ENCODE peak calls at places on chromosomes 16 and 17, in eight cellular contexts. One of them, this sample, is unnamed.

GRCh38 chr17:74430706-74431567 is 951 bp upstream of the GPRC5C start:
- DNase-seq in psoas muscle: peak
- DNase-seq in ovary: peak
- DNase-seq in mesothelial cell of epicardium: peak
- DNase-seq in cardiac fibroblast: peak
- DNase-seq in tibial artery: peak
- DNase-seq in fibroblast of the aortic adventitia: peak
- DNase-seq in lower lobe of right lung: peak
- DNase-seq in this sample: peak

GRCh38 chr16:19410435-19411153 is 7.1 kb upstream of the TMC5 start:
- DNase-seq in fibroblast of the aortic adventitia: no peak
- DNase-seq in mesothelial cell of epicardium: peak
- DNase-seq in tibial artery: no peak
- DNase-seq in lower lobe of right lung: peak
- DNase-seq in ovary: no peak
- DNase-seq in psoas muscle: no peak
- DNase-seq in cardiac fibroblast: no peak
- DNase-seq in this sample: peak

GRCh38 chr17:79664925-79665738 is 54.3 kb upstream of the RBFOX3 start:
- DNase-seq in psoas muscle: peak
- DNase-seq in cardiac fibroblast: peak
- DNase-seq in mesothelial cell of epicardium: peak
- DNase-seq in lower lobe of right lung: peak
- DNase-seq in fibroblast of the aortic adventitia: peak
- DNase-seq in tibial artery: peak
- DNase-seq in ovary: peak
- DNase-seq in this sample: no peak

GRCh38 chr17:82077617-82078358 is 12.2 kb upstream of the DUS1L start:
- DNase-seq in fibroblast of the aortic adventitia: no peak
- DNase-seq in lower lobe of right lung: no peak
- DNase-seq in mesothelial cell of epicardium: no peak
- DNase-seq in tibial artery: no peak
- DNase-seq in ovary: peak
- DNase-seq in psoas muscle: peak
- DNase-seq in cardiac fibroblast: no peak
- DNase-seq in this sample: no peak

GRCh38 chr16:27228621-27229501 is 25.5 kb downstream of the KDM8 start:
- DNase-seq in ovary: no peak
- DNase-seq in psoas muscle: peak
- DNase-seq in lower lobe of right lung: peak
- DNase-seq in fibroblast of the aortic adventitia: no peak
- DNase-seq in cardiac fibroblast: no peak
- DNase-seq in tibial artery: no peak
- DNase-seq in mesothelial cell of epicardium: no peak
- DNase-seq in this sample: peak

GRCh38 chr17:82449136-82449882 is 1.2 kb downstream of the CYBC1 start:
- DNase-seq in tibial artery: no peak
- DNase-seq in fibroblast of the aortic adventitia: no peak
- DNase-seq in ovary: no peak
- DNase-seq in cardiac fibroblast: no peak
- DNase-seq in mesothelial cell of epicardium: no peak
- DNase-seq in psoas muscle: no peak
- DNase-seq in lower lobe of right lung: no peak
- DNase-seq in this sample: peak

GRCh38 chr17:21365016-21365415 is 11.1 kb upstream of the KCNJ12 start:
- DNase-seq in psoas muscle: no peak
- DNase-seq in lower lobe of right lung: no peak
- DNase-seq in tibial artery: no peak
- DNase-seq in fibroblast of the aortic adventitia: no peak
- DNase-seq in cardiac fibroblast: no peak
- DNase-seq in mesothelial cell of epicardium: no peak
- DNase-seq in ovary: no peak
- DNase-seq in this sample: no peak

GRCh38 chr16:2148714-2149629 is 547 bp downstream of the RAB26 start:
- DNase-seq in mesothelial cell of epicardium: no peak
- DNase-seq in fibroblast of the aortic adventitia: no peak
- DNase-seq in lower lobe of right lung: no peak
- DNase-seq in ovary: no peak
- DNase-seq in tibial artery: no peak
- DNase-seq in psoas muscle: no peak
- DNase-seq in cardiac fibroblast: peak
- DNase-seq in this sample: no peak

GRCh38 chr17:47275245-47275984 is 21.8 kb downstream of the ITGB3 start:
- DNase-seq in ovary: peak
- DNase-seq in mesothelial cell of epicardium: peak
- DNase-seq in psoas muscle: peak
- DNase-seq in cardiac fibroblast: peak
- DNase-seq in fibroblast of the aortic adventitia: peak
- DNase-seq in lower lobe of right lung: peak
- DNase-seq in tibial artery: peak
- DNase-seq in this sample: no peak

GRCh38 chr16:15950869-15951268 is 1.5 kb downstream of the ABCC1 start:
- DNase-seq in fibroblast of the aortic adventitia: no peak
- DNase-seq in tibial artery: no peak
- DNase-seq in ovary: no peak
- DNase-seq in mesothelial cell of epicardium: no peak
- DNase-seq in lower lobe of right lung: no peak
- DNase-seq in cardiac fibroblast: no peak
- DNase-seq in psoas muscle: no peak
- DNase-seq in this sample: no peak

GRCh38 chr17:60065136-60065535 is 13.6 kb downstream of the HEATR6 start:
- DNase-seq in mesothelial cell of epicardium: no peak
- DNase-seq in lower lobe of right lung: no peak
- DNase-seq in ovary: no peak
- DNase-seq in fibroblast of the aortic adventitia: no peak
- DNase-seq in cardiac fibroblast: peak
- DNase-seq in tibial artery: no peak
- DNase-seq in psoas muscle: no peak
- DNase-seq in this sample: no peak

GRCh38 chr17:51921500-51921899 is 237.0 kb downstream of the CA10 start:
- DNase-seq in psoas muscle: no peak
- DNase-seq in cardiac fibroblast: no peak
- DNase-seq in fibroblast of the aortic adventitia: no peak
- DNase-seq in mesothelial cell of epicardium: no peak
- DNase-seq in lower lobe of right lung: no peak
- DNase-seq in tibial artery: no peak
- DNase-seq in ovary: no peak
- DNase-seq in this sample: no peak

GRCh38 chr16:65312071-65312470 is 190.2 kb upstream of the CDH11 start:
- DNase-seq in tibial artery: no peak
- DNase-seq in lower lobe of right lung: no peak
- DNase-seq in mesothelial cell of epicardium: no peak
- DNase-seq in ovary: no peak
- DNase-seq in cardiac fibroblast: peak
- DNase-seq in fibroblast of the aortic adventitia: peak
- DNase-seq in psoas muscle: no peak
- DNase-seq in this sample: no peak

GRCh38 chr17:6456914-6457687 is 12.8 kb downstream of the PIMREG start:
- DNase-seq in tibial artery: no peak
- DNase-seq in psoas muscle: peak
- DNase-seq in ovary: peak
- DNase-seq in mesothelial cell of epicardium: no peak
- DNase-seq in cardiac fibroblast: peak
- DNase-seq in fibroblast of the aortic adventitia: peak
- DNase-seq in lower lobe of right lung: peak
- DNase-seq in this sample: no peak

GRCh38 chr17:76747716-76748360 is 9.9 kb downstream of the MFSD11 start:
- DNase-seq in lower lobe of right lung: no peak
- DNase-seq in cardiac fibroblast: no peak
- DNase-seq in tibial artery: no peak
- DNase-seq in ovary: no peak
- DNase-seq in psoas muscle: no peak
- DNase-seq in mesothelial cell of epicardium: no peak
- DNase-seq in fibroblast of the aortic adventitia: no peak
- DNase-seq in this sample: no peak

GRCh38 chr16:30095166-30096078 is 591 bp downstream of the YPEL3 start:
- DNase-seq in fibroblast of the aortic adventitia: no peak
- DNase-seq in ovary: peak
- DNase-seq in mesothelial cell of epicardium: no peak
- DNase-seq in lower lobe of right lung: peak
- DNase-seq in psoas muscle: no peak
- DNase-seq in tibial artery: no peak
- DNase-seq in cardiac fibroblast: no peak
- DNase-seq in this sample: no peak

GRCh38 chr16:66182592-66182991 is 183.9 kb upstream of the CDH5 start:
- DNase-seq in tibial artery: no peak
- DNase-seq in lower lobe of right lung: no peak
- DNase-seq in ovary: no peak
- DNase-seq in mesothelial cell of epicardium: no peak
- DNase-seq in psoas muscle: no peak
- DNase-seq in fibroblast of the aortic adventitia: no peak
- DNase-seq in cardiac fibroblast: no peak
- DNase-seq in this sample: no peak

GRCh38 chr17:32277284-32277683 is 11.7 kb downstream of the RHBDL3 start:
- DNase-seq in ovary: no peak
- DNase-seq in lower lobe of right lung: no peak
- DNase-seq in cardiac fibroblast: peak
- DNase-seq in fibroblast of the aortic adventitia: peak
- DNase-seq in psoas muscle: no peak
- DNase-seq in mesothelial cell of epicardium: peak
- DNase-seq in tibial artery: no peak
- DNase-seq in this sample: no peak

GRCh38 chr17:4234406-4234805 is 29.4 kb downstream of the ANKFY1 start:
- DNase-seq in mesothelial cell of epicardium: no peak
- DNase-seq in ovary: no peak
- DNase-seq in fibroblast of the aortic adventitia: peak
- DNase-seq in cardiac fibroblast: no peak
- DNase-seq in tibial artery: no peak
- DNase-seq in lower lobe of right lung: no peak
- DNase-seq in psoas muscle: no peak
- DNase-seq in this sample: no peak

GRCh38 chr17:82683534-82683933 is 15.0 kb downstream of the RAB40B start:
- DNase-seq in lower lobe of right lung: no peak
- DNase-seq in tibial artery: no peak
- DNase-seq in cardiac fibroblast: no peak
- DNase-seq in psoas muscle: no peak
- DNase-seq in mesothelial cell of epicardium: no peak
- DNase-seq in fibroblast of the aortic adventitia: no peak
- DNase-seq in ovary: no peak
- DNase-seq in this sample: no peak

GRCh38 chr17:27519550-27519949 is 63.3 kb downstream of the KSR1 start:
- DNase-seq in tibial artery: no peak
- DNase-seq in lower lobe of right lung: no peak
- DNase-seq in fibroblast of the aortic adventitia: no peak
- DNase-seq in psoas muscle: no peak
- DNase-seq in cardiac fibroblast: no peak
- DNase-seq in mesothelial cell of epicardium: no peak
- DNase-seq in ovary: no peak
- DNase-seq in this sample: peak

GRCh38 chr17:62111562-62112180 is 46.6 kb upstream of the MED13 start:
- DNase-seq in tibial artery: no peak
- DNase-seq in cardiac fibroblast: no peak
- DNase-seq in psoas muscle: no peak
- DNase-seq in ovary: no peak
- DNase-seq in lower lobe of right lung: no peak
- DNase-seq in fibroblast of the aortic adventitia: no peak
- DNase-seq in mesothelial cell of epicardium: no peak
- DNase-seq in this sample: no peak

DNA sequence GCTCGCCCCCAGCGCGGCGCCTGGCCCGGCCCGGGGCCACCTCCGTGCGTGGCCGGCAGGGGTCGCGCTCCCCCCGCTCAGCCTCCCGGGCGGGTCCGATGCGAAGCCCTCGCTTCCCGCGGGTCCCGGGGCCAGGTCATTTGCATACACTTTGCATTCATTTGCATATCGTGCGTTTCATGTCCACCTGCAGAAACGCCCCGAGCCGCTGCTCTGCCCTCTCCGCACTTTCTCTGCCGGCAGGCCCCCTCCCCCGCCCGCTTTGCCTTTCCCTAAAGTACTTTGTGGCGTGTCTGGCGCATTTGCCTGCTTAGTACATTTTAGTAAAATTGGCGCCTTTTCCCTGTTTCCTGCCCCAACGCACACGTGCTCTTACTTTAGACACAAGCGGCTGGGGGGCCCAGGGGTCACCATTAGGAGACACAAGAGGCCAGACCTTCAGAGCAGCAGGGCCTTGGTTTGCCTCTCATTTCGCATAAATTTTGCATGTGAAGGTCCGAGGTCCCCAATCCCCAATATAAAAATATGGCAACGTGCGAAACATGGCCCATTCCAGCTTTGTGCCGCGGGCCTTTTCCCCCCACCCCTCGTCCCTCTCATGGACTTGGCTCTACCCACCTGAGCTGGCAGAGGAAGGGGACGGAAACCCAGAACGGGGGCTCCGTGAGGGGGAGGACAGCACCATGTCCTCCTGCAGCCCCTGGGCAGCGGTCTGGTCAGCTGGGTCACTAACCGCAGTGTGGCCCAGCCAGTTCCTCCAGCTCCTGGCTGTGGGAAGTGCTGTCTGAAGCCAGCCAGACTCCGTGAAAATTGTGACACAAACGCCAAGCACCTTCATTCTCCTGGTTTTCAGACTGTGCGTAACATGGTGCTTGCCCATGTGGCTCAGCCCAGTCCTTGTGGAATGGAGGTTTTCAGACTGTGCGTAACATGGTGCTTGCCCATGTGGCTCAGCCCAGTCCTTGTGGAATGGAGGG is 34.8 kb downstream of the CBFA2T3 start:
- DNase-seq in lower lobe of right lung: peak
- DNase-seq in psoas muscle: peak
- DNase-seq in mesothelial cell of epicardium: peak
- DNase-seq in ovary: no peak
- DNase-seq in tibial artery: no peak
- DNase-seq in fibroblast of the aortic adventitia: no peak
- DNase-seq in cardiac fibroblast: peak
- DNase-seq in this sample: peak
- TF ChIP-seq CTCF in lower lobe of right lung: peak
- TF ChIP-seq CTCF in psoas muscle: peak
- TF ChIP-seq CTCF in mesothelial cell of epicardium: peak
- TF ChIP-seq CTCF in ovary: peak
- TF ChIP-seq CTCF in tibial artery: peak
- TF ChIP-seq CTCF in fibroblast of the aortic adventitia: peak
- TF ChIP-seq CTCF in cardiac fibroblast: peak
- TF ChIP-seq CTCF in this sample: peak

GRCh38 chr16:68328860-68329370 is 18.1 kb downstream of the PRMT7 start:
- DNase-seq in tibial artery: no peak
- DNase-seq in mesothelial cell of epicardium: no peak
- DNase-seq in lower lobe of right lung: no peak
- DNase-seq in psoas muscle: no peak
- DNase-seq in fibroblast of the aortic adventitia: no peak
- DNase-seq in cardiac fibroblast: no peak
- DNase-seq in ovary: no peak
- DNase-seq in this sample: no peak
- TF ChIP-seq CTCF in tibial artery: peak
- TF ChIP-seq CTCF in mesothelial cell of epicardium: no peak
- TF ChIP-seq CTCF in lower lobe of right lung: no peak
- TF ChIP-seq CTCF in psoas muscle: no peak
- TF ChIP-seq CTCF in fibroblast of the aortic adventitia: no peak
- TF ChIP-seq CTCF in cardiac fibroblast: no peak
- TF ChIP-seq CTCF in ovary: no peak
- TF ChIP-seq CTCF in this sample: no peak

GRCh38 chr17:35804658-35805192 is 4.6 kb upstream of the TAF15 start:
- DNase-seq in psoas muscle: no peak
- DNase-seq in mesothelial cell of epicardium: no peak
- DNase-seq in ovary: no peak
- DNase-seq in fibroblast of the aortic adventitia: peak
- DNase-seq in tibial artery: no peak
- DNase-seq in lower lobe of right lung: no peak
- DNase-seq in cardiac fibroblast: peak
- DNase-seq in this sample: peak
- TF ChIP-seq CTCF in psoas muscle: peak
- TF ChIP-seq CTCF in mesothelial cell of epicardium: no peak
- TF ChIP-seq CTCF in ovary: no peak
- TF ChIP-seq CTCF in fibroblast of the aortic adventitia: peak
- TF ChIP-seq CTCF in tibial artery: peak
- TF ChIP-seq CTCF in lower lobe of right lung: peak
- TF ChIP-seq CTCF in cardiac fibroblast: peak
- TF ChIP-seq CTCF in this sample: peak

GRCh38 chr17:63523256-63523869 is at the start of gene KCNH6:
- DNase-seq in lower lobe of right lung: no peak
- DNase-seq in mesothelial cell of epicardium: no peak
- DNase-seq in fibroblast of the aortic adventitia: no peak
- DNase-seq in tibial artery: no peak
- DNase-seq in ovary: no peak
- DNase-seq in psoas muscle: no peak
- DNase-seq in cardiac fibroblast: no peak
- DNase-seq in this sample: no peak
- TF ChIP-seq CTCF in lower lobe of right lung: no peak
- TF ChIP-seq CTCF in mesothelial cell of epicardium: no peak
- TF ChIP-seq CTCF in fibroblast of the aortic adventitia: no peak
- TF ChIP-seq CTCF in tibial artery: no peak
- TF ChIP-seq CTCF in ovary: no peak
- TF ChIP-seq CTCF in psoas muscle: no peak
- TF ChIP-seq CTCF in cardiac fibroblast: no peak
- TF ChIP-seq CTCF in this sample: no peak

This sample was measured in GM10248.